ENCODE peak calls at places on chromosomes 6 and 20, in six cellular contexts. E is brain microvascular endothelial cell, S is cardiac muscle cell, R is hepatocyte, V is upper lobe of right lung, G is heart left ventricle. K is an unnamed sample.

GRCh38 chr20:44396369-44396768 is 40.9 kb downstream of the HNF4A start:
- DNase-seq in E (no peak), S (peak), R (no peak), V (no peak), G (no peak), K (no peak)

GRCh38 chr20:1307571-1307971 is 21.4 kb downstream of the SDCBP2 start:
- DNase-seq in E (no peak), S (no peak), R (no peak), V (no peak), G (no peak), K (no peak)

GRCh38 chr6:80449756-80450155 is 343.3 kb downstream of the BCKDHB start:
- DNase-seq in E (no peak), S (no peak), R (no peak), V (no peak), G (no peak), K (no peak)

GRCh38 chr6:4820704-4821276 is 44.6 kb downstream of the CDYL start:
- DNase-seq in E (no peak), S (no peak), R (no peak), V (no peak), G (no peak), K (no peak)

GRCh38 chr6:132968419-132968950 is 154.1 kb downstream of the RPS12 start:
- DNase-seq in E (no peak), S (no peak), R (no peak), V (no peak), G (no peak), K (no peak)

GRCh38 chr6:9292975-9293374 is 857.6 kb upstream of the SLC35B3 start:
- DNase-seq in E (peak), S (no peak), R (no peak), V (no peak), G (no peak), K (peak)

GRCh38 chr6:145953200-145953599 is 11.0 kb downstream of the SHPRH start:
- DNase-seq in E (no peak), S (no peak), R (no peak), V (no peak), G (no peak), K (no peak)

GRCh38 chr6:25755496-25755895 is 954 bp downstream of the SLC17A4 start:
- DNase-seq in E (no peak), S (no peak), R (no peak), V (no peak), G (no peak), K (no peak)

GRCh38 chr20:25310268-25310920 is 62.5 kb downstream of the PYGB start:
- DNase-seq in E (peak), S (peak), R (peak), V (peak), G (no peak), K (peak)

GRCh38 chr20:57400262-57400701 is 9.1 kb downstream of the RBM38 start:
- DNase-seq in E (no peak), S (no peak), R (no peak), V (no peak), G (no peak), K (no peak)

GRCh38 chr6:108630050-108630714 is 69.5 kb downstream of the FOXO3 start:
- DNase-seq in E (no peak), S (no peak), R (no peak), V (no peak), G (no peak), K (no peak)

DNA sequence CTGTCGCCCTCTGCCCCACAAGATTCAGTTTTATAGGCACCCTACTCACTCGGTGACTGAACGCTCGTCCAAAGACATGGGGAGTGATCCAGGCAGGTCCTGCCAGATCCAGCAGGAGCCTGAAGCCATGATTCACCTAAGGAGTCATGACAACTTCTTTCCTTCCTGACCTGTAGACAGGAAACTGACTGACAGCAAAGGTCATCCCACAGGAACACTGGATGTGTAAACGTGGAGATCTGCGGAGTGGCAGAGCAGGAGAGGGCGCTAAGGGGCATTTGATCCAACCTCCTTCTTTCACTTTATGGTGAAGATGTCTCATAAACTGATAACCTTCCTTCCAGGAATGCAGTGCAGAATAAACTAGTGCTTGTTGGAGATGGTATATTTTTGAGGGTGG is 192.2 kb downstream of the GJA10 start:
- DNase-seq in E (no peak), S (no peak), R (peak), V (no peak), G (no peak), K (no peak)
- TF ChIP-seq CTCF in E (peak), S (no peak), R (no peak), V (no peak), G (no peak), K (no peak)

DNA sequence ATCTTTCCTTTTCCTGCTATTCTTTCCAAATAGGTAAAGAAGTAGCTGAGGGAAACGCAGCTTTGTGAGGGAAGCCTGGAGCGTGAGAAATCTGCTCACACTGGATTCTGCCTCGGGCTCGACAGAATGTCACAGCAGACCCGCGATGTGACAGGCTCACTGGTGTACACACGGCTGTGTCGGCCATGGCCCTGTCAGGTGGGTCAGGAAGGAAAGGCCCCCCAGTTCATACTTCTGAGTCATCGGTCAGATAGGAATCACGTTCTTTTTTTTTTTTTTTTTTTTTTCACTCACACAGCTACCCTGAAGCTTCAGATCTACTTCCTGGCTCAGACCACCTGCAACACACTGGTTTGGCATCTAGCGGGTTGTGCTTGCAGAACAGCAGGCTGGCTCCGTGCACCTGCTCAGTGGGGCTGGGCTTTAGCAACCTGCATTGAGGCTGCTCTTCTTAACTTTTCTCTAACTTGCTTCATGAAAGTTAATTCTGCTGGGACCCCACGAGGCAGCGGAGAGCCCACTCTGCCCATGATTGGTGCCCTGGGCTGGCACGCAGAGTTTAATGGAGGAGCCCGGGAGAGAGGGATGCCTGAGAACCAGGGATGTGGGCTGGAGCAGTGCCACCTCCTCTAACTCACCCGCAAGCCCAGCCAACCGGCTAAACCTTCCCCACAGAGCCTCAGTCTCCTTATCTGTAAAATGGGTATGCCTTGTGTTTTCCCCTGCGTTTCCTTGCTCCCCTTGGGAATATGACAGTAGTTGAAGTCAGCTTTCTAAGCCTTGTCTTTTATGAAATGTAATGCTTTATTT is 61.5 kb upstream of the FNDC1 start:
- DNase-seq in E (no peak), S (no peak), R (no peak), V (no peak), G (no peak), K (no peak)
- H3K4me3 ChIP-seq in E (no peak), S (no peak), R (no peak), V (peak), G (no peak), K (no peak)

DNA sequence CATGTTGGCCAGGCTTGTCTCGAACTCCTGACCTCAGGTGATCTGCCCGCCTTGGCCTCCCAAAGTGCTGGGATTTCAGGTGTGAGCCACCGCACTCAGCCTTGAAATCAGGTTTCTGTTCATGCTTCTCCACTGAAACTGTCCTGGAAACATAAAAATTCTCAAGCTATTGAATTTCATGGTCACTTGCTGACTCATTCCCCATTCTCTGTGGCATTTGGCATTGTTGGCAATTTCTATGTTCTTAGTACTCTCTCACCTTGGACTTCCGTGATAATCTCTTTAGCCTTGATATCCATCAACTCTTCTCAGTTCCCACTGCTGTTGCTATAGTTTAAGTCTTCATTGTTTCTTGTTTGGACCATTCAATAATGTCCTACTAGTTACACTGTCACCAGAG is 6.2 kb downstream of the SEL1L2 start:
- DNase-seq in E (no peak), S (no peak), R (no peak), V (no peak), G (no peak), K (no peak)
- TF ChIP-seq CTCF in E (no peak), S (no peak), R (no peak), V (no peak), G (no peak), K (no peak)

GRCh38 chr6:17392978-17393334 is 439 bp upstream of the CAP2 start:
- DNase-seq in E (no peak), S (no peak), R (no peak), V (no peak), G (no peak), K (no peak)
- H3K4me3 ChIP-seq in E (peak), S (peak), R (peak), V (peak), G (peak), K (peak)

GRCh38 chr6:130788954-130789353 is 38.3 kb upstream of the SMLR1 start:
- DNase-seq in E (no peak), S (no peak), R (no peak), V (no peak), G (no peak), K (no peak)
- TF ChIP-seq CTCF in E (no peak), S (no peak), R (no peak), V (no peak), G (no peak), K (no peak)

GRCh38 chr6:105847433-105847832 is 238.7 kb upstream of the PRDM1 start:
- DNase-seq in E (no peak), S (no peak), R (no peak), V (no peak), G (no peak), K (no peak)
- H3K4me3 ChIP-seq in E (no peak), S (no peak), R (no peak), V (no peak), G (no peak), K (no peak)

GRCh38 chr6:150684715-150685459 is 85.2 kb downstream of the PLEKHG1 start:
- DNase-seq in E (no peak), S (no peak), R (no peak), V (no peak), G (peak), K (no peak)

GRCh38 chr6:150686566-150686965 is 86.9 kb downstream of the PLEKHG1 start:
- DNase-seq in E (no peak), S (no peak), R (no peak), V (no peak), G (no peak), K (no peak)

GRCh38 chr6:150687508-150687907 is 87.8 kb downstream of the PLEKHG1 start:
- DNase-seq in E (no peak), S (no peak), R (peak), V (no peak), G (peak), K (peak)

GRCh38 chr6:150684161-150684560 is 84.5 kb downstream of the PLEKHG1 start:
- DNase-seq in E (no peak), S (no peak), R (no peak), V (no peak), G (no peak), K (no peak)

GRCh38 chr6:150685860-150686259 is 86.2 kb downstream of the PLEKHG1 start:
- DNase-seq in E (no peak), S (no peak), R (peak), V (peak), G (peak), K (no peak)
- TF ChIP-seq CTCF in E (peak), S (peak), R (peak), V (peak), G (peak), K (peak)

K was measured in astrocyte of the spinal cord.